ENCODE peak calls at places on chromosomes 6 and 20, in four cellular contexts. One of them, this sample, is unnamed.

GRCh38 chr20:34396408-34396807 is 33.3 kb downstream of the ITCH start:
- DNase-seq in fibroblast of villous mesenchyme: no peak
- DNase-seq in PC-3: no peak
- DNase-seq in mucosa of descending colon: no peak
- DNase-seq in this sample: no peak

GRCh38 chr20:23303325-23304102 is 47.1 kb upstream of the NXT1 start:
- DNase-seq in fibroblast of villous mesenchyme: no peak
- DNase-seq in PC-3: no peak
- DNase-seq in mucosa of descending colon: no peak
- DNase-seq in this sample: no peak

GRCh38 chr20:50191566-50192363 is 1.1 kb downstream of the CEBPB start:
- DNase-seq in fibroblast of villous mesenchyme: no peak
- DNase-seq in PC-3: peak; percentile 58
- DNase-seq in mucosa of descending colon: peak; percentile 58
- DNase-seq in this sample: peak; percentile 58

GRCh38 chr6:16670183-16670582 is 91.1 kb downstream of the ATXN1 start:
- DNase-seq in fibroblast of villous mesenchyme: no peak
- DNase-seq in PC-3: peak; percentile 19
- DNase-seq in mucosa of descending colon: no peak
- DNase-seq in this sample: no peak

GRCh38 chr6:126721581-126722145 is 381.7 kb downstream of the CENPW start:
- DNase-seq in fibroblast of villous mesenchyme: peak; percentile 77
- DNase-seq in PC-3: peak; percentile 47
- DNase-seq in mucosa of descending colon: no peak
- DNase-seq in this sample: peak; percentile 94

GRCh38 chr20:36390719-36391415 is 84.7 kb downstream of the DLGAP4 start:
- DNase-seq in fibroblast of villous mesenchyme: no peak
- DNase-seq in PC-3: no peak
- DNase-seq in mucosa of descending colon: no peak
- DNase-seq in this sample: no peak

GRCh38 chr20:53959849-53960585 is 110.4 kb downstream of the BCAS1 start:
- DNase-seq in fibroblast of villous mesenchyme: peak; percentile 37
- DNase-seq in PC-3: peak; percentile 27
- DNase-seq in mucosa of descending colon: no peak
- DNase-seq in this sample: peak; percentile 60

GRCh38 chr6:168884050-168884645 is 369.5 kb downstream of the THBS2 start:
- DNase-seq in fibroblast of villous mesenchyme: no peak
- DNase-seq in PC-3: no peak
- DNase-seq in mucosa of descending colon: no peak
- DNase-seq in this sample: no peak

GRCh38 chr6:160248538-160248937 is 10.1 kb downstream of the SLC22A2 start:
- DNase-seq in fibroblast of villous mesenchyme: peak; percentile 60
- DNase-seq in PC-3: peak; percentile 57
- DNase-seq in mucosa of descending colon: no peak
- DNase-seq in this sample: no peak

GRCh38 chr20:50469324-50469723 is 40.9 kb upstream of the PTPN1 start:
- DNase-seq in fibroblast of villous mesenchyme: no peak
- DNase-seq in PC-3: no peak
- DNase-seq in mucosa of descending colon: no peak
- DNase-seq in this sample: no peak

GRCh38 chr6:44646355-44646754 is 258.8 kb downstream of the CDC5L start:
- DNase-seq in fibroblast of villous mesenchyme: peak; percentile 48
- DNase-seq in PC-3: no peak
- DNase-seq in mucosa of descending colon: no peak
- DNase-seq in this sample: peak; percentile 86

GRCh38 chr6:78607188-78607587 is 260.2 kb upstream of the IRAK1BP1 start:
- DNase-seq in fibroblast of villous mesenchyme: peak; percentile 17
- DNase-seq in PC-3: no peak
- DNase-seq in mucosa of descending colon: no peak
- DNase-seq in this sample: peak; percentile 24

GRCh38 chr6:12585497-12585958 is 131.0 kb upstream of the PHACTR1 start:
- DNase-seq in fibroblast of villous mesenchyme: no peak
- DNase-seq in PC-3: no peak
- DNase-seq in mucosa of descending colon: no peak
- DNase-seq in this sample: peak; percentile 66

GRCh38 chr6:4446982-4447381 is 311.6 kb upstream of the ECI2 start:
- DNase-seq in fibroblast of villous mesenchyme: peak; percentile 97
- DNase-seq in PC-3: peak; percentile 34
- DNase-seq in mucosa of descending colon: no peak
- DNase-seq in this sample: peak; percentile 92

GRCh38 chr6:135106611-135107010 is 52.0 kb upstream of the HBS1L start:
- DNase-seq in fibroblast of villous mesenchyme: no peak
- DNase-seq in PC-3: no peak
- DNase-seq in mucosa of descending colon: no peak
- DNase-seq in this sample: no peak

GRCh38 chr6:143149771-143150170 is 89.1 kb downstream of the AIG1 start:
- DNase-seq in fibroblast of villous mesenchyme: no peak
- DNase-seq in PC-3: no peak
- DNase-seq in mucosa of descending colon: no peak
- DNase-seq in this sample: no peak

GRCh38 chr6:139482184-139482751 is 107.8 kb upstream of the CITED2 start:
- DNase-seq in fibroblast of villous mesenchyme: peak; percentile 73
- DNase-seq in PC-3: no peak
- DNase-seq in mucosa of descending colon: no peak
- DNase-seq in this sample: peak; percentile 21

GRCh38 chr6:54085526-54085925 is 25.7 kb upstream of the MLIP start:
- DNase-seq in fibroblast of villous mesenchyme: peak; percentile 12
- DNase-seq in PC-3: no peak
- DNase-seq in mucosa of descending colon: no peak
- DNase-seq in this sample: peak; percentile 94

GRCh38 chr6:155528982-155529453 is 73.4 kb upstream of the NOX3 start:
- DNase-seq in fibroblast of villous mesenchyme: peak; percentile 93
- DNase-seq in PC-3: peak; percentile 67
- DNase-seq in mucosa of descending colon: no peak
- DNase-seq in this sample: peak; percentile 98

GRCh38 chr6:82775361-82775760 is 290.3 kb downstream of the UBE3D start:
- DNase-seq in fibroblast of villous mesenchyme: no peak
- DNase-seq in PC-3: peak; percentile 12
- DNase-seq in mucosa of descending colon: no peak
- DNase-seq in this sample: peak; percentile 2

GRCh38 chr20:13274311-13274965 is 53.4 kb downstream of the ISM1 start:
- DNase-seq in fibroblast of villous mesenchyme: no peak
- DNase-seq in PC-3: no peak
- DNase-seq in mucosa of descending colon: no peak
- DNase-seq in this sample: no peak

GRCh38 chr6:3789018-3789895 is 37.7 kb upstream of the PXDC1 start:
- DNase-seq in fibroblast of villous mesenchyme: peak; percentile 79
- DNase-seq in PC-3: peak; percentile 89
- DNase-seq in mucosa of descending colon: no peak
- DNase-seq in this sample: peak; percentile 77

GRCh38 chr6:155404937-155405336 is 50.7 kb downstream of the NOX3 start:
- DNase-seq in fibroblast of villous mesenchyme: no peak
- DNase-seq in PC-3: no peak
- DNase-seq in mucosa of descending colon: no peak
- DNase-seq in this sample: no peak

GRCh38 chr20:41540916-41541315 is 77.3 kb downstream of the CHD6 start:
- DNase-seq in fibroblast of villous mesenchyme: no peak
- DNase-seq in PC-3: no peak
- DNase-seq in mucosa of descending colon: no peak
- DNase-seq in this sample: no peak

GRCh38 chr6:37311666-37312473 is 41.9 kb upstream of the RNF8 start:
- DNase-seq in fibroblast of villous mesenchyme: peak; percentile 98
- DNase-seq in PC-3: no peak
- DNase-seq in mucosa of descending colon: no peak
- DNase-seq in this sample: peak; percentile 58

GRCh38 chr20:32017711-32018251 is 7.5 kb downstream of the CCM2L start:
- DNase-seq in fibroblast of villous mesenchyme: no peak
- DNase-seq in PC-3: peak; percentile 68
- DNase-seq in mucosa of descending colon: peak; percentile 75
- DNase-seq in this sample: no peak

GRCh38 chr6:72552938-72553337 is 68.9 kb upstream of the KCNQ5 start:
- DNase-seq in fibroblast of villous mesenchyme: peak; percentile 15
- DNase-seq in PC-3: peak; percentile 88
- DNase-seq in mucosa of descending colon: no peak
- DNase-seq in this sample: peak; percentile 10

GRCh38 chr6:71349395-71349794 is 60.8 kb downstream of the OGFRL1 start:
- DNase-seq in fibroblast of villous mesenchyme: peak; percentile 58
- DNase-seq in PC-3: peak; percentile 65
- DNase-seq in mucosa of descending colon: no peak
- DNase-seq in this sample: peak; percentile 67

GRCh38 chr6:15465212-15465611 is 197.6 kb downstream of the DTNBP1 start:
- DNase-seq in fibroblast of villous mesenchyme: no peak
- DNase-seq in PC-3: no peak
- DNase-seq in mucosa of descending colon: no peak
- DNase-seq in this sample: peak; percentile 20

GRCh38 chr6:5540375-5540774 is 279.1 kb downstream of the FARS2 start:
- DNase-seq in fibroblast of villous mesenchyme: no peak
- DNase-seq in PC-3: no peak
- DNase-seq in mucosa of descending colon: no peak
- DNase-seq in this sample: no peak

GRCh38 chr20:33079267-33079666 is at the start of gene BPIFB4:
- DNase-seq in fibroblast of villous mesenchyme: peak; percentile 24
- DNase-seq in PC-3: peak; percentile 4
- DNase-seq in mucosa of descending colon: no peak
- DNase-seq in this sample: peak; percentile 7

GRCh38 chr6:154404791-154405400 is 48.3 kb upstream of the IPCEF1 start:
- DNase-seq in fibroblast of villous mesenchyme: peak; percentile 54
- DNase-seq in PC-3: no peak
- DNase-seq in mucosa of descending colon: no peak
- DNase-seq in this sample: peak; percentile 64

GRCh38 chr20:50120935-50121693 is 8.2 kb upstream of the UBE2V1 start:
- DNase-seq in fibroblast of villous mesenchyme: peak; percentile 62
- DNase-seq in PC-3: peak; percentile 87
- DNase-seq in mucosa of descending colon: peak; percentile 77
- DNase-seq in this sample: peak; percentile 73

GRCh38 chr6:76230711-76231110 is 158.2 kb upstream of the IMPG1 start:
- DNase-seq in fibroblast of villous mesenchyme: no peak
- DNase-seq in PC-3: no peak
- DNase-seq in mucosa of descending colon: no peak
- DNase-seq in this sample: no peak

GRCh38 chr6:159134701-159135364 is 34.4 kb upstream of the FNDC1 start:
- DNase-seq in fibroblast of villous mesenchyme: peak; percentile 56
- DNase-seq in PC-3: peak; percentile 73
- DNase-seq in mucosa of descending colon: peak; percentile 86
- DNase-seq in this sample: peak; percentile 69

GRCh38 chr20:825710-826421 is 7.6 kb upstream of the FAM110A start:
- DNase-seq in fibroblast of villous mesenchyme: peak; percentile 32
- DNase-seq in PC-3: no peak
- DNase-seq in mucosa of descending colon: no peak
- DNase-seq in this sample: peak; percentile 54

GRCh38 chr20:33770005-33770404 is 38.2 kb downstream of the ZNF341 start:
- DNase-seq in fibroblast of villous mesenchyme: no peak
- DNase-seq in PC-3: no peak
- DNase-seq in mucosa of descending colon: peak; percentile 51
- DNase-seq in this sample: no peak

DNA sequence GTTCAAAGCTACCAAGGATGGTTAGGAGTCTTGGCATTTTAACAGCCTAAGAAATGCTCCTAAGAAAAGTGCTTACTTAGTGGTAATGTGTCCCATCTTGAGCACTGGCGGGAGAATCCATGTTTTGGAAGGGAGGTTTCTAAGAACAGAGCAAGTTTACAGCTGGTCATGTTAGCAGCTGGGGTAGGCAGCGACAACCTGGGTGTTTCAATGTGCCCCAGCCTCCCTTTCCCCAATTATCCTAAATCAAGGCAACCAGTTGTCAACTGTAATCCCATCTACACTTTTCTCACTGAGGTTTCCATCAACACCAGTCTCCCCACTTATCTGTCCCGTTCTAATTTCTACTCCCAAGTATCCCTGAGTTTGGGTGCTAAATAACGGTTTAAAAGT is 1.7 kb upstream of the JAG1 start:
- DNase-seq in fibroblast of villous mesenchyme: no peak
- DNase-seq in PC-3: no peak
- DNase-seq in mucosa of descending colon: no peak
- DNase-seq in this sample: no peak
- H3K4me3 ChIP-seq in fibroblast of villous mesenchyme: no peak overlapping the region
- H3K4me3 ChIP-seq in PC-3: peak overlapping the region; percentile 95
- H3K4me3 ChIP-seq in mucosa of descending colon: no peak overlapping the region
- H3K4me3 ChIP-seq in this sample: no peak overlapping the region

DNA sequence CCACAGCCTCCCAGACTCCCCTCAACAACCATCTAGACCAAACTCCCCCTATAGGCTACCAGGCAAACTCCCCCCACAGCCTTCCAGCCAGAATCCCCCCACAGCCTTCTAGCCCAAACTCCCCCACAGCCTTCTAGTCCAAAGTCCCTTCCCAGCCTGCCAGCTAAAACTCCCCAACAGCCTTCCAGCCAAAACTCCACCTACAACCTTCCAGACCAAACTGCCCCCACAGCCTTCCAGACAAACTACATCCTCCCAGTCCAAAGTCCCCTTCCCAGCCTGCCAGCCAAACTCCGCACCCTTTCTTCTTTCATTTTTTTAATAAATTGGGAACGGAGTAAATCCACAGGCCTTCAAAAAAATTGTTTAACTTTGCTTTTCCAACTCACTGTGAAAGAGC is 37.4 kb upstream of the SYNDIG1 start:
- DNase-seq in fibroblast of villous mesenchyme: no peak
- DNase-seq in PC-3: no peak
- DNase-seq in mucosa of descending colon: peak; percentile 48
- DNase-seq in this sample: no peak
- TF ChIP-seq CTCF in fibroblast of villous mesenchyme: no peak
- TF ChIP-seq CTCF in PC-3: no peak
- TF ChIP-seq CTCF in mucosa of descending colon: no peak
- TF ChIP-seq CTCF in this sample: no peak

GRCh38 chr6:30087876-30088275 is 12.3 kb upstream of the RNF39 start:
- DNase-seq in fibroblast of villous mesenchyme: no peak
- DNase-seq in PC-3: no peak
- DNase-seq in mucosa of descending colon: no peak
- DNase-seq in this sample: no peak

GRCh38 chr6:30092852-30093543 is 17.4 kb upstream of the RNF39 start:
- DNase-seq in fibroblast of villous mesenchyme: no peak
- DNase-seq in PC-3: no peak
- DNase-seq in mucosa of descending colon: no peak
- DNase-seq in this sample: no peak

GRCh38 chr6:30093951-30094350 is 18.4 kb upstream of the RNF39 start:
- DNase-seq in fibroblast of villous mesenchyme: no peak
- DNase-seq in PC-3: no peak
- DNase-seq in mucosa of descending colon: no peak
- DNase-seq in this sample: no peak

GRCh38 chr6:30096829-30097228 is 16.1 kb downstream of the TRIM31 start:
- DNase-seq in fibroblast of villous mesenchyme: no peak
- DNase-seq in PC-3: no peak
- DNase-seq in mucosa of descending colon: no peak
- DNase-seq in this sample: no peak

GRCh38 chr6:30091577-30092381 is 16.2 kb upstream of the RNF39 start:
- DNase-seq in fibroblast of villous mesenchyme: peak; percentile 42
- DNase-seq in PC-3: peak; percentile 58
- DNase-seq in mucosa of descending colon: peak; percentile 86
- DNase-seq in this sample: peak; percentile 64
- H3K4me3 ChIP-seq in fibroblast of villous mesenchyme: no peak overlapping the region
- H3K4me3 ChIP-seq in PC-3: no peak overlapping the region
- H3K4me3 ChIP-seq in mucosa of descending colon: no peak overlapping the region
- H3K4me3 ChIP-seq in this sample: no peak overlapping the region

GRCh38 chr6:29112135-29112534 is 4.3 kb downstream of the OR2J3 start:
- DNase-seq in fibroblast of villous mesenchyme: no peak
- DNase-seq in PC-3: peak; percentile 20
- DNase-seq in mucosa of descending colon: peak; percentile 3
- DNase-seq in this sample: no peak
- TF ChIP-seq CTCF in fibroblast of villous mesenchyme: no peak
- TF ChIP-seq CTCF in PC-3: peak; percentile 26
- TF ChIP-seq CTCF in mucosa of descending colon: no peak
- TF ChIP-seq CTCF in this sample: no peak